ENCODE peak calls at places on chromosomes 13 and 19, in nine cellular contexts. V, D, S, T, G, R, Z, Q and N are unnamed samples.

GRCh38 chr13:113900646-113901045 is 36.8 kb upstream of the GAS6 start:
- DNase-seq in Q (no peak), T (no peak), R (no peak), S (no peak), D (no peak), Z (no peak), V (no peak), G (no peak), N (no peak)

GRCh38 chr13:68368922-68369321 is 1138.8 kb upstream of the PCDH9 start:
- DNase-seq in T (no peak), Q (no peak), V (no peak), S (no peak), D (no peak), Z (no peak), G (no peak), R (no peak), N (no peak)

GRCh38 chr19:30074096-30074495 is 132.1 kb downstream of the URI1 start:
- DNase-seq in G (no peak), S (no peak), Z (peak), R (no peak), T (no peak), V (no peak), Q (peak), D (no peak), N (no peak)

GRCh38 chr13:101018720-101019119 is 344.1 kb upstream of the TMTC4 start:
- DNase-seq in Q (no peak), T (peak), G (no peak), V (peak), Z (no peak), D (no peak), R (peak), S (peak), N (peak)

GRCh38 chr19:45884682-45885555 is 1.0 kb downstream of the IRF2BP1 start:
- DNase-seq in V (no peak), D (peak), T (no peak), Z (no peak), G (no peak), R (peak), S (no peak), Q (peak), N (no peak)

GRCh38 chr19:2083174-2083854 is 12.8 kb downstream of the MOB3A start:
- DNase-seq in Q (peak), S (no peak), T (no peak), Z (peak), V (no peak), D (no peak), R (no peak), G (no peak), N (no peak)

GRCh38 chr19:31179471-31179852 is 169.8 kb downstream of the TSHZ3 start:
- DNase-seq in R (no peak), Q (no peak), T (no peak), G (no peak), V (no peak), S (no peak), D (no peak), Z (no peak), N (no peak)

GRCh38 chr13:19782049-19782726 is 557 bp downstream of the PSPC1 start:
- DNase-seq in V (peak), Z (peak), G (peak), S (peak), R (peak), Q (peak), D (peak), T (no peak), N (peak)

GRCh38 chr13:30341815-30342570 is 34.6 kb upstream of the KATNAL1 start:
- DNase-seq in T (peak), Q (peak), R (peak), D (no peak), Z (peak), V (peak), G (peak), S (peak), N (peak)

GRCh38 chr19:34408421-34408820 is 4.2 kb downstream of the PDCD2L start:
- DNase-seq in Q (no peak), T (no peak), Z (peak), G (no peak), V (no peak), R (no peak), S (no peak), D (no peak), N (no peak)

GRCh38 chr19:55711719-55712118 is 26.5 kb downstream of the NLRP9 start:
- DNase-seq in Z (no peak), Q (no peak), S (no peak), G (no peak), D (no peak), V (no peak), R (no peak), T (no peak), N (no peak)

GRCh38 chr13:100694722-100695644 is 20.4 kb upstream of the TMTC4 start:
- DNase-seq in R (peak), G (no peak), S (peak), V (peak), D (no peak), T (peak), Q (no peak), Z (no peak), N (peak)

GRCh38 chr13:23898101-23898500 is 799 bp upstream of the C1QTNF9B start:
- DNase-seq in Z (peak), S (peak), V (peak), G (no peak), T (no peak), D (no peak), R (no peak), Q (no peak), N (no peak)

GRCh38 chr13:56903710-56904109 is 237.0 kb upstream of the PRR20A start:
- DNase-seq in G (no peak), D (no peak), V (no peak), Q (no peak), T (no peak), Z (no peak), S (no peak), R (no peak), N (no peak)

GRCh38 chr13:20174656-20175405 is 14.0 kb upstream of the GJA3 start:
- DNase-seq in V (peak), Q (peak), T (peak), D (peak), G (peak), Z (peak), S (peak), R (peak), N (peak)

GRCh38 chr13:40986328-40986856 is 32.7 kb downstream of the ELF1 start:
- DNase-seq in R (peak), T (peak), S (peak), D (no peak), Q (no peak), V (peak), G (no peak), Z (no peak), N (peak)

GRCh38 chr13:33182729-33183128 is 102.8 kb downstream of the STARD13 start:
- DNase-seq in G (no peak), R (no peak), S (no peak), T (no peak), Q (no peak), D (no peak), Z (no peak), V (no peak), N (no peak)

GRCh38 chr19:19371056-19371455 is 34.4 kb upstream of the GATAD2A start:
- DNase-seq in V (no peak), S (no peak), Z (no peak), Q (no peak), G (no peak), D (no peak), R (peak), T (no peak), N (no peak)

GRCh38 chr13:110713642-110713952 is at the start of gene ING1:
- DNase-seq in Z (no peak), D (no peak), R (no peak), V (no peak), G (no peak), T (no peak), S (no peak), Q (no peak), N (no peak)

GRCh38 chr19:31140717-31141116 is 208.5 kb downstream of the TSHZ3 start:
- DNase-seq in V (peak), S (peak), Z (no peak), D (no peak), T (no peak), Q (no peak), G (no peak), R (peak), N (peak)

GRCh38 chr13:100022798-100023197 is 41.2 kb downstream of the ZIC2 start:
- DNase-seq in V (no peak), Q (no peak), Z (no peak), T (no peak), G (no peak), R (peak), S (peak), D (no peak), N (no peak)

GRCh38 chr13:107466326-107466725 is 749.0 kb downstream of the LIG4 start:
- DNase-seq in Z (no peak), V (peak), T (peak), S (peak), G (no peak), Q (no peak), D (no peak), R (peak), N (peak)

GRCh38 chr13:31046711-31047279 is 114.3 kb downstream of the TEX26 start:
- DNase-seq in V (peak), D (no peak), R (peak), S (peak), Z (peak), G (no peak), Q (no peak), T (no peak), N (peak)

GRCh38 chr19:44737238-44738160 is 11.0 kb upstream of the BCL3 start:
- DNase-seq in R (peak), Q (no peak), G (no peak), Z (no peak), D (no peak), T (peak), S (peak), V (peak), N (peak)

GRCh38 chr13:112588490-112589297 is 741 bp upstream of the TUBGCP3 start:
- DNase-seq in S (no peak), G (no peak), Z (no peak), R (no peak), V (no peak), T (no peak), Q (peak), D (no peak), N (no peak)

GRCh38 chr13:52969373-52969772 is 59.2 kb upstream of the OLFM4 start:
- DNase-seq in V (no peak), D (no peak), R (no peak), Z (no peak), S (no peak), Q (no peak), G (no peak), T (no peak), N (no peak)

GRCh38 chr13:20159646-20160345 is 1.1 kb downstream of the GJA3 start:
- DNase-seq in G (no peak), R (no peak), S (peak), Q (no peak), T (no peak), Z (no peak), D (no peak), V (no peak), N (peak)

GRCh38 chr13:64553411-64554129 is 2676.6 kb downstream of the PCDH9 start:
- DNase-seq in S (peak), D (no peak), R (peak), Q (no peak), G (no peak), T (no peak), Z (no peak), V (no peak), N (no peak)

GRCh38 chr19:10687518-10688288 is 13.5 kb upstream of the QTRT1 start:
- DNase-seq in S (no peak), T (no peak), R (no peak), Q (no peak), Z (no peak), V (no peak), D (no peak), G (no peak), N (no peak)

GRCh38 chr19:45816236-45817009 is 1.3 kb upstream of the RSPH6A start:
- DNase-seq in Q (no peak), V (no peak), R (no peak), D (no peak), S (no peak), G (no peak), Z (no peak), T (no peak), N (no peak)

GRCh38 chr19:30584121-30584520 is 211.9 kb downstream of the ZNF536 start:
- DNase-seq in Z (no peak), S (no peak), G (no peak), T (no peak), R (no peak), D (no peak), Q (no peak), V (no peak), N (no peak)

GRCh38 chr19:38090561-38090960 is 133.5 kb downstream of the DPF1 start:
- DNase-seq in Q (no peak), D (no peak), S (no peak), G (no peak), T (no peak), R (no peak), V (no peak), Z (no peak), N (no peak)

GRCh38 chr13:48144413-48145035 is 49.6 kb upstream of the MED4 start:
- DNase-seq in T (no peak), R (no peak), Z (no peak), S (peak), D (no peak), V (peak), G (peak), Q (no peak), N (peak)

GRCh38 chr13:87274209-87274819 is 396.9 kb upstream of the SLITRK5 start:
- DNase-seq in D (no peak), G (no peak), S (peak), R (peak), T (peak), Z (no peak), V (peak), Q (no peak), N (peak)

GRCh38 chr19:10412257-10412977 is 7.9 kb upstream of the PDE4A start:
- DNase-seq in D (no peak), R (no peak), T (no peak), Z (no peak), V (no peak), G (no peak), S (no peak), Q (no peak), N (no peak)

GRCh38 chr13:51639171-51639570 is 54.9 kb downstream of the WDFY2 start:
- DNase-seq in Q (no peak), T (no peak), D (no peak), Z (no peak), S (no peak), V (peak), G (no peak), R (no peak), N (no peak)

GRCh38 chr19:7257148-7258041 is 36.8 kb downstream of the INSR start:
- DNase-seq in Q (no peak), G (no peak), R (no peak), D (no peak), S (peak), T (no peak), V (peak), Z (peak), N (no peak)

GRCh38 chr19:4969292-4969771 is 419 bp downstream of the KDM4B start:
- DNase-seq in Q (no peak), V (no peak), R (no peak), Z (no peak), S (no peak), D (no peak), G (no peak), T (no peak), N (no peak)

GRCh38 chr19:4969772-4970531 is 1.0 kb downstream of the KDM4B start:
- DNase-seq in D (peak), Z (no peak), V (peak), R (peak), G (no peak), T (no peak), Q (no peak), S (peak), N (peak)

GRCh38 chr19:4967738-4968461 is 1.0 kb upstream of the KDM4B start:
- DNase-seq in G (no peak), R (peak), D (no peak), S (peak), Q (no peak), V (peak), Z (no peak), T (no peak), N (peak)

GRCh38 chr19:4966591-4966990 is 2.3 kb upstream of the KDM4B start:
- DNase-seq in D (no peak), V (no peak), Q (peak), Z (no peak), S (no peak), R (no peak), T (no peak), G (no peak), N (no peak)

GRCh38 chr19:4968462-4969291 is at the start of gene KDM4B:
- DNase-seq in V (peak), T (peak), R (peak), Z (peak), S (peak), Q (peak), D (peak), G (peak), N (peak)
- TF ChIP-seq CTCF in V (no peak), T (no peak), R (no peak), Z (no peak), S (no peak), Q (no peak), D (no peak), G (peak), N (no peak)

GRCh38 chr13:44801990-44802389 is 187.3 kb downstream of the NUFIP1 start:
- DNase-seq in T (peak), D (no peak), Z (no peak), V (peak), S (peak), G (no peak), Q (no peak), R (peak), N (peak)
- TF ChIP-seq CTCF in T (no peak), D (no peak), Z (no peak), V (no peak), S (no peak), G (no peak), Q (no peak), R (no peak), N (no peak)

DNA sequence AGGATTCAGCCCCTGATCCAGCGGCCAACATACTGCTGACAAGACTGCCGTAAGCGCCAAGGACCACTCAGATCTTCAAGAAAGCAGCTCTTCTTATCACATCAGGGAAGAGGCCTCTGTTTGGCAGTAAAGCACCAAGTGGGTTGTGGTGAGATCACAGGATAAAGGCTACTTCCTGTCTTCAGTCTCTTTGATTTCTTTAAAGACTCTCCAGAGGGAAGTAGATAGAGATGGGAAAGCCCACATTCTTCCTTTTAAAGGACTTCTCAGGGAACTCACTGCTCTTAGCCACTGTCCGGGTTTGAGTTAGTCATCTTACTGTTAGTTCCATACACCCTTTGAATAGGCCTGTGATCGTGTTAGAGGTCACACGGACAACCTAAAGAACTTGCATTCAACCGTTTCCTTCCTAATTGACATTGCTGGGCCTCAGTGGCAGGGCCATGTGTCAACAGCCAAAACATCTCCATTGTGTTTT is 47.2 kb upstream of the POMP start:
- DNase-seq in R (no peak), V (no peak), Z (no peak), G (no peak), T (no peak), D (no peak), Q (no peak), S (peak), N (no peak)
- TF ChIP-seq CTCF in R (no peak), V (no peak), Z (no peak), G (no peak), T (no peak), D (no peak), Q (no peak), S (no peak), N (no peak)

DNA sequence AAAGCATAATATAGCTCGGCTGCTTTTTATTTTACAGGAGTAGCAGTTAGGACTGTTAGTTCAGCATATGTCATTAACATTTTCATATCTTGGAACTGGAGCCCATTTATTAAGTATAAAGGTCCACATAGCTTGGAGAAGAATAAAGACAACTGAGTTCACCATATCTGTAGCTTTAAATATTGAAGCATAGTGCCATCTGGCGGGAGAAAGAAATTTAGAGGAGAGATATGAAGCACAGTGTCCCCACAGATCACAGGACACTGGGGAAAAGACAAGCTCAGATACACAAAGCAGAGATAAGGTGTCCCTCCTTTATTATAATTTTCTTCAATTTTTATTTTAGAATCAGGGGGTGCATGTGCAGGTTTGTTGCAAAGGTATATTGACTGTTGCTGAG is 104.7 kb upstream of the FREM2 start:
- DNase-seq in D (no peak), S (peak), Q (no peak), Z (no peak), R (peak), T (peak), G (no peak), V (peak), N (peak)
- TF ChIP-seq CTCF in D (no peak), S (peak), Q (peak), Z (no peak), R (peak), T (peak), G (no peak), V (peak), N (peak)

DNA sequence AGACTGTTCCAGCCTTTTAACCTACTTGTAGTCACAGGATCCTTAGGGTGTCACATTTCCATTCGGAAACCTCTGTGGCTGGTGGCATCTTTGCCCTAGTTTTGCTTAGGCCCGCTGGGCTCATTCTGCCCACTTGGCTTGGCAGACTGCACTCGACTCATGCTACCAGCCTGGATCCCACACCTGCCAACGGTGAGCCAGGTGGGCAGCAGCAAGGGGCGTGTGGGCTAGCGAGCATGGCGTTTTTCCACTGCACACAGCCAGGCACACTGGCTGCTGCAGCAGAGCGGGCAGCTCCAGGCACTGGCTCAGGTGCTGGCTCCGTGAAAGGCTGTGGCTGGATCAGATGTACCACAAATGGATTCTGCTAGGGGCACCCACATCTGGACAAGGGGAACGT is 838.2 kb downstream of the SLITRK6 start:
- DNase-seq in Q (no peak), S (no peak), V (no peak), T (no peak), G (no peak), Z (no peak), D (no peak), R (no peak), N (no peak)
- TF ChIP-seq CTCF in Q (no peak), S (no peak), V (no peak), T (no peak), G (no peak), Z (no peak), D (no peak), R (no peak), N (no peak)